ENCODE peak calls at places on chromosomes 13 and 19, in five cellular contexts. One of them, this sample, is unnamed.

GRCh38 chr19:16957151-16957662 is 68.4 kb downstream of the F2RL3 start:
- DNase-seq in HepG2: no peak
- DNase-seq in uterus: no peak
- DNase-seq in colonic mucosa: peak; percentile 21
- DNase-seq in GM23338: no peak
- DNase-seq in this sample: no peak

GRCh38 chr13:56837161-56837560 is 303.6 kb upstream of the PRR20A start:
- DNase-seq in HepG2: no peak
- DNase-seq in uterus: no peak
- DNase-seq in colonic mucosa: no peak
- DNase-seq in GM23338: no peak
- DNase-seq in this sample: no peak

GRCh38 chr13:64480648-64481047 is 2749.5 kb downstream of the PCDH9 start:
- DNase-seq in HepG2: no peak
- DNase-seq in uterus: no peak
- DNase-seq in colonic mucosa: no peak
- DNase-seq in GM23338: no peak
- DNase-seq in this sample: no peak

GRCh38 chr19:38988632-38989031 is 13.1 kb upstream of the FBXO17 start:
- DNase-seq in HepG2: no peak
- DNase-seq in uterus: no peak
- DNase-seq in colonic mucosa: no peak
- DNase-seq in GM23338: no peak
- DNase-seq in this sample: no peak

GRCh38 chr13:113170503-113170902 is 12.1 kb downstream of the PROZ start:
- DNase-seq in HepG2: no peak
- DNase-seq in uterus: no peak
- DNase-seq in colonic mucosa: no peak
- DNase-seq in GM23338: no peak
- DNase-seq in this sample: no peak

GRCh38 chr19:49801966-49802661 is 11.0 kb downstream of the FUZ start:
- DNase-seq in HepG2: no peak
- DNase-seq in uterus: peak; percentile 93
- DNase-seq in colonic mucosa: peak; percentile 79
- DNase-seq in GM23338: peak; percentile 93
- DNase-seq in this sample: no peak

GRCh38 chr13:84399320-84400085 is 517.2 kb upstream of the SLITRK1 start:
- DNase-seq in HepG2: peak; percentile 30
- DNase-seq in uterus: no peak
- DNase-seq in colonic mucosa: no peak
- DNase-seq in GM23338: peak; percentile 46
- DNase-seq in this sample: no peak

GRCh38 chr19:16566161-16566560 is 6.1 kb downstream of the SLC35E1 start:
- DNase-seq in HepG2: no peak
- DNase-seq in uterus: no peak
- DNase-seq in colonic mucosa: peak; percentile 42
- DNase-seq in GM23338: no peak
- DNase-seq in this sample: no peak

GRCh38 chr19:35236638-35237400 is 8.3 kb upstream of the FAM187B start:
- DNase-seq in HepG2: no peak
- DNase-seq in uterus: no peak
- DNase-seq in colonic mucosa: no peak
- DNase-seq in GM23338: peak; percentile 67
- DNase-seq in this sample: no peak

GRCh38 chr13:94993608-94994007 is 281.3 kb upstream of the SOX21 start:
- DNase-seq in HepG2: no peak
- DNase-seq in uterus: no peak
- DNase-seq in colonic mucosa: no peak
- DNase-seq in GM23338: no peak
- DNase-seq in this sample: no peak

GRCh38 chr13:112699318-112699918 is 9.6 kb downstream of the ATP11A start:
- DNase-seq in HepG2: peak; percentile 29
- DNase-seq in uterus: no peak
- DNase-seq in colonic mucosa: no peak
- DNase-seq in GM23338: no peak
- DNase-seq in this sample: no peak

GRCh38 chr13:21074601-21075302 is 13.4 kb upstream of the LATS2 start:
- DNase-seq in HepG2: no peak
- DNase-seq in uterus: peak; percentile 55
- DNase-seq in colonic mucosa: no peak
- DNase-seq in GM23338: no peak
- DNase-seq in this sample: no peak
- H3K4me3 ChIP-seq in HepG2: no peak overlapping the region
- H3K4me3 ChIP-seq in uterus: no peak overlapping the region
- H3K4me3 ChIP-seq in colonic mucosa: peak overlapping the region; percentile 40
- H3K4me3 ChIP-seq in GM23338: peak overlapping the region; percentile 49
- H3K4me3 ChIP-seq in this sample: no peak overlapping the region

GRCh38 chr13:38382946-38383345 is 33.3 kb downstream of the UFM1 start:
- DNase-seq in HepG2: no peak
- DNase-seq in uterus: no peak
- DNase-seq in colonic mucosa: no peak
- DNase-seq in GM23338: no peak
- DNase-seq in this sample: no peak

GRCh38 chr13:38385152-38385891 is 35.7 kb downstream of the UFM1 start:
- DNase-seq in HepG2: no peak
- DNase-seq in uterus: no peak
- DNase-seq in colonic mucosa: no peak
- DNase-seq in GM23338: no peak
- DNase-seq in this sample: no peak

GRCh38 chr13:38386421-38386820 is 36.8 kb downstream of the UFM1 start:
- DNase-seq in HepG2: no peak
- DNase-seq in uterus: no peak
- DNase-seq in colonic mucosa: no peak
- DNase-seq in GM23338: no peak
- DNase-seq in this sample: no peak

GRCh38 chr13:38384171-38384570 is 34.5 kb downstream of the UFM1 start:
- DNase-seq in HepG2: no peak
- DNase-seq in uterus: no peak
- DNase-seq in colonic mucosa: no peak
- DNase-seq in GM23338: no peak
- DNase-seq in this sample: no peak

DNA sequence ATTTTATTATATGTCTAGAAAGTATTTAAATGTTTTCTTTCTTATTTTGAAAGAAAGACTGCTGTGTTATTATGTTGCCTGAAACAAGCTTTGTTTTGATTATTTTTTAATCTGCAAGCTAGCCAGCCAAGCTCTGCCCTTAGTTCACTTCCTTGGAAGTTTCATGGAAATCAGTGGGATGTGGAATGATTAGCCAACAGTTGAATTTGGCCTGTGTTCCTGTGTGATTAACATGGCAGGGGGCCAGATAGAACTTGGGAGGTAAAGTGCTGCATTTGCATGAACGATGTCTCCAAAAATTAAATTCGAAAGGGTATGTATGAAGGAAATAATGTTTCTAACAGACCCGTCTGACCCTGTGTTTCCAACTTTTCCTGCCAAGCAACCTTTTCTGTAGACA is 32.2 kb downstream of the UFM1 start:
- DNase-seq in HepG2: no peak
- DNase-seq in uterus: no peak
- DNase-seq in colonic mucosa: no peak
- DNase-seq in GM23338: no peak
- DNase-seq in this sample: no peak
- H3K4me3 ChIP-seq in HepG2: no peak overlapping the region
- H3K4me3 ChIP-seq in uterus: no peak overlapping the region
- H3K4me3 ChIP-seq in colonic mucosa: no peak overlapping the region
- H3K4me3 ChIP-seq in GM23338: no peak overlapping the region
- H3K4me3 ChIP-seq in this sample: no peak overlapping the region

GRCh38 chr13:51821666-51822065 is 17.7 kb upstream of the DHRS12 start:
- DNase-seq in HepG2: no peak
- DNase-seq in uterus: no peak
- DNase-seq in colonic mucosa: no peak
- DNase-seq in GM23338: no peak
- DNase-seq in this sample: no peak
- H3K4me3 ChIP-seq in HepG2: no peak overlapping the region
- H3K4me3 ChIP-seq in uterus: no peak overlapping the region
- H3K4me3 ChIP-seq in colonic mucosa: no peak overlapping the region
- H3K4me3 ChIP-seq in GM23338: no peak overlapping the region
- H3K4me3 ChIP-seq in this sample: no peak overlapping the region

DNA sequence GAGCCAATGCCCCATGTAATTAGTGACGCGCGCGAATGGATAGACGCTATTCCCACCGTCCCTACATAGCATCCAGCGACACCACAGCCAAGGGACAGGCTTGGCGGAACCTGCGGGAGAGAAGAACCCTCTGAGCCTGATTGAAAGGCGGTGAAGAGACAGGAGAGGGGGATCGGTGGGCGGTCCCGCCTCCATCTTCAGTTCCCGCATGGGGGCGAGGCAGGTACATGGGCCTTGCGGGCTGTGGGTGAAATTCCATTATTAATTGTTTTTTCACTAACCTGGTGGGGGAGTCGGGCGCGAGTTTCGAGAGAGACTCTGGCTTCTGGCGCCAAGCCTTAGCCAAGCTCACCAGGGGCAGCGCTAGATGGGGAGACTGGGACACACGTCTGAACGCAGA is 8.4 kb upstream of the TEX101 start:
- DNase-seq in HepG2: no peak
- DNase-seq in uterus: no peak
- DNase-seq in colonic mucosa: no peak
- DNase-seq in GM23338: peak; percentile 64
- DNase-seq in this sample: no peak
- H3K4me3 ChIP-seq in HepG2: no peak overlapping the region
- H3K4me3 ChIP-seq in uterus: no peak overlapping the region
- H3K4me3 ChIP-seq in colonic mucosa: no peak overlapping the region
- H3K4me3 ChIP-seq in GM23338: peak overlapping the region; percentile 33
- H3K4me3 ChIP-seq in this sample: no peak overlapping the region

GRCh38 chr19:30111051-30111450 is 169.0 kb downstream of the URI1 start:
- DNase-seq in HepG2: no peak
- DNase-seq in uterus: no peak
- DNase-seq in colonic mucosa: no peak
- DNase-seq in GM23338: no peak
- DNase-seq in this sample: no peak
- H3K4me3 ChIP-seq in HepG2: no peak overlapping the region
- H3K4me3 ChIP-seq in uterus: no peak overlapping the region
- H3K4me3 ChIP-seq in colonic mucosa: no peak overlapping the region
- H3K4me3 ChIP-seq in GM23338: no peak overlapping the region
- H3K4me3 ChIP-seq in this sample: no peak overlapping the region

GRCh38 chr19:55493052-55493649 is 4.9 kb downstream of the SSC5D start:
- DNase-seq in HepG2: no peak
- DNase-seq in uterus: peak; percentile 86
- DNase-seq in colonic mucosa: no peak
- DNase-seq in GM23338: no peak
- DNase-seq in this sample: no peak
- H3K4me3 ChIP-seq in HepG2: no peak overlapping the region
- H3K4me3 ChIP-seq in uterus: peak overlapping the region; percentile 36
- H3K4me3 ChIP-seq in colonic mucosa: no peak overlapping the region
- H3K4me3 ChIP-seq in GM23338: no peak overlapping the region
- H3K4me3 ChIP-seq in this sample: no peak overlapping the region

GRCh38 chr19:18045307-18046013 is 37.5 kb downstream of the ARRDC2 start:
- DNase-seq in HepG2: no peak
- DNase-seq in uterus: no peak
- DNase-seq in colonic mucosa: no peak
- DNase-seq in GM23338: no peak
- DNase-seq in this sample: no peak
- H3K4me3 ChIP-seq in HepG2: peak overlapping the region; percentile 35
- H3K4me3 ChIP-seq in uterus: peak overlapping the region; percentile 14
- H3K4me3 ChIP-seq in colonic mucosa: peak overlapping the region; percentile 19
- H3K4me3 ChIP-seq in GM23338: peak overlapping the region; percentile 23
- H3K4me3 ChIP-seq in this sample: peak overlapping the region; percentile 17

GRCh38 chr19:5334366-5334739 is 6.3 kb downstream of the PTPRS start:
- DNase-seq in HepG2: no peak
- DNase-seq in uterus: no peak
- DNase-seq in colonic mucosa: no peak
- DNase-seq in GM23338: no peak
- DNase-seq in this sample: no peak
- H3K4me3 ChIP-seq in HepG2: no peak overlapping the region
- H3K4me3 ChIP-seq in uterus: no peak overlapping the region
- H3K4me3 ChIP-seq in colonic mucosa: no peak overlapping the region
- H3K4me3 ChIP-seq in GM23338: no peak overlapping the region
- H3K4me3 ChIP-seq in this sample: no peak overlapping the region

GRCh38 chr19:2578391-2578826 is 102.5 kb downstream of the GADD45B start:
- DNase-seq in HepG2: no peak
- DNase-seq in uterus: no peak
- DNase-seq in colonic mucosa: peak; percentile 52
- DNase-seq in GM23338: peak; percentile 69
- DNase-seq in this sample: peak; percentile 89
- H3K4me3 ChIP-seq in HepG2: peak overlapping the region; percentile 54
- H3K4me3 ChIP-seq in uterus: peak overlapping the region; percentile 56
- H3K4me3 ChIP-seq in colonic mucosa: peak overlapping the region; percentile 14
- H3K4me3 ChIP-seq in GM23338: peak overlapping the region; percentile 70
- H3K4me3 ChIP-seq in this sample: peak overlapping the region; percentile 41

This sample was measured in SJSA1.